ENCODE peak calls at places on chromosomes 5 and 9, in six cellular contexts. G is mesenchymal stem cell, M is IMR-90, E is H9, N is H1, J is trophoblast cell. B is an unnamed sample.

GRCh38 chr9:87327567-87328125 is 170.0 kb upstream of the DAPK1 start:
- DNase-seq in G (no peak), M (no peak), E (no peak), N (no peak), J (peak; percentile 42), B (no peak)

GRCh38 chr9:70881321-70881720 is 240.1 kb downstream of the TRPM3 start:
- DNase-seq in G (no peak), M (no peak), E (no peak), N (no peak), J (no peak), B (no peak)

GRCh38 chr5:73436535-73437125 is 11.9 kb downstream of the FOXD1 start:
- DNase-seq in G (no peak), M (no peak), E (peak; percentile 46), N (peak; percentile 71), J (no peak), B (no peak)

GRCh38 chr5:173534031-173534430 is 82.4 kb downstream of the BOD1 start:
- DNase-seq in G (no peak), M (no peak), E (no peak), N (no peak), J (no peak), B (no peak)

GRCh38 chr5:145347026-145347616 is 488.0 kb downstream of the PRELID2 start:
- DNase-seq in G (peak; percentile 74), M (peak; percentile 72), E (no peak), N (no peak), J (peak; percentile 3), B (peak; percentile 42)

GRCh38 chr9:116094846-116095245 is 58.7 kb upstream of the PAPPA start:
- DNase-seq in G (no peak), M (peak; percentile 67), E (no peak), N (no peak), J (no peak), B (no peak)

GRCh38 chr5:14270212-14270702 is 127.1 kb downstream of the TRIO start:
- DNase-seq in G (peak; percentile 86), M (peak; percentile 64), E (peak; percentile 64), N (no peak), J (no peak), B (peak; percentile 64)

GRCh38 chr5:14440598-14441401 is 140.8 kb upstream of the OTULINL start:
- DNase-seq in G (peak; percentile 84), M (peak; percentile 97), E (no peak), N (no peak), J (no peak), B (peak; percentile 58)

GRCh38 chr5:172054611-172055153 is 48.2 kb upstream of the FBXW11 start:
- DNase-seq in G (no peak), M (no peak), E (no peak), N (no peak), J (no peak), B (no peak)

GRCh38 chr9:69773258-69773657 is 13.4 kb upstream of the PTAR1 start:
- DNase-seq in G (no peak), M (no peak), E (no peak), N (no peak), J (no peak), B (no peak)
- H3K14ac ChIP-seq in G (no peak overlapping the region), M (no peak overlapping the region), E (no peak overlapping the region), N (no peak overlapping the region), J (no peak overlapping the region), B (no peak overlapping the region)

DNA sequence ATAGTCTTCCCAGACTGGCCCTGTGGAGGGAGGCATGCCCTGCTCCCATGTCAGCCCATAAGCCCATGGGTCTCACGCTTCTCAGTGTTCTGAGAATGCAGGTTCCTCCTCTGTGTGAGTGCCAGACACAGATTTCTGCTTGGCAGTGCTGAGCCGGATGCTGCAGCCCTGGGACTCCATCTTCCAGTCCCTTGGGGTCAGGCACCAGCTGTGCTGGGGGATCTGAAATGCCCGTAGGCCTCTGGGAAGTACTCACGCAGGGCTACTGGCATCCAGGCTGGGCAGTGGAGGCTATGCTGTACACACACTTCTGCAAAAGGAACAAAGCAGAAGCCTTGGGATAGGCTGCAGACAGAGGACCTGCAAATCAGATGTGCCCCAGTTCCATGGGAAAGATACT is 1944.6 kb downstream of the EFNA5 start:
- DNase-seq in G (no peak), M (no peak), E (no peak), N (no peak), J (no peak), B (no peak)
- H3K14ac ChIP-seq in G (no peak overlapping the region), M (no peak overlapping the region), E (no peak overlapping the region), N (no peak overlapping the region), J (no peak overlapping the region), B (no peak overlapping the region)

DNA sequence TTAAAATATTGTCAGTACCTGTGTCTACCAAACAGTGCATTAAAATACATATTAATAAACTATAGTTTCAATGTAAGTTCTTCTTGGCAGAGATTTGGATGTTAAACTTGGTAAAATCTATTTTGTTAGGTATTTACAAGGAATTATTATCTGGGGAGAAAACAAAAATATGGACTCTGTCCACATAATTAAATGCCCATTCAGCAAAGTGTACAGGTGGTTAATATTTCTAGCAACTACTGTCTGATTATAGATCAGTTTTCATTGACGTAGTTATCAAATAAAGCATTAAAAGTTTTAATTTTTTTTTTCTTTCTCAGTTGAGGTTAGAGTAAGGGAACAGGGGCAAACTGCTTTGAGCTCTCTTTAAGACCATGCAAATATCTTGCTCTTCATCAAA is 88.9 kb downstream of the NNT start:
- DNase-seq in G (no peak), M (no peak), E (no peak), N (no peak), J (no peak), B (no peak)
- H3K14ac ChIP-seq in G (no peak overlapping the region), M (no peak overlapping the region), E (no peak overlapping the region), N (no peak overlapping the region), J (no peak overlapping the region), B (no peak overlapping the region)

GRCh38 chr9:82677086-82677485 is 385.9 kb downstream of the RASEF start:
- DNase-seq in G (peak; percentile 68), M (no peak), E (no peak), N (no peak), J (peak; percentile 21), B (no peak)

GRCh38 chr9:82673904-82674303 is 389.0 kb downstream of the RASEF start:
- DNase-seq in G (no peak), M (no peak), E (no peak), N (no peak), J (no peak), B (no peak)

GRCh38 chr9:82675605-82676004 is 387.3 kb downstream of the RASEF start:
- DNase-seq in G (no peak), M (no peak), E (no peak), N (no peak), J (no peak), B (no peak)

GRCh38 chr9:82673201-82673600 is 389.7 kb downstream of the RASEF start:
- DNase-seq in G (no peak), M (no peak), E (no peak), N (no peak), J (no peak), B (no peak)

DNA sequence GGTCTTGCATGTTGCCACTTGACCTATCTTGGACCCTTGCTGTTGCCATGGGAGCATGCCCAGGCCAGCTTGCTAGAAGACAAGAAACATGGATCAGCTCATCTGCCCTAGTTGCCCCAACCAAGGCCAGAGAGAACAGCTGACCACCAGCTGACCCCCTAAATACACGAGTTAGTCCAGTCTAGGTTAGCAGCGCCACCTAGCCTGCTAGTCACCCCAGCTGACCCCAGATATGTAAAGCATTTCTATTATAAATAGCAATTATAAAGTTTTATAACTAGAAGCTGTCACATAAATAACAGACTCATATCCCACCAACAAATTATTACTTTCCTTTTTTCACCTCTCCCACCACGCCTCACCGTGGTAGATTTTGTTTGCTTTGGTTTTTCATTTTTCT is 387.8 kb downstream of the RASEF start:
- DNase-seq in G (no peak), M (no peak), E (no peak), N (no peak), J (no peak), B (no peak)
- H3K14ac ChIP-seq in G (no peak overlapping the region), M (no peak overlapping the region), E (no peak overlapping the region), N (no peak overlapping the region), J (no peak overlapping the region), B (no peak overlapping the region)

GRCh38 chr5:127941646-127942045 is 141.9 kb upstream of the SLC12A2 start:
- DNase-seq in G (peak; percentile 26), M (no peak), E (no peak), N (no peak), J (no peak), B (peak; percentile 54)

GRCh38 chr5:127942246-127943060 is 141.1 kb upstream of the SLC12A2 start:
- DNase-seq in G (peak; percentile 24), M (peak; percentile 66), E (no peak), N (no peak), J (no peak), B (no peak)

GRCh38 chr5:127943061-127943371 is 140.6 kb upstream of the SLC12A2 start:
- DNase-seq in G (no peak), M (no peak), E (no peak), N (no peak), J (no peak), B (no peak)

GRCh38 chr5:127938746-127939145 is 144.8 kb upstream of the SLC12A2 start:
- DNase-seq in G (no peak), M (no peak), E (no peak), N (no peak), J (no peak), B (no peak)

GRCh38 chr5:127940854-127941253 is 142.7 kb upstream of the SLC12A2 start:
- DNase-seq in G (no peak), M (no peak), E (no peak), N (no peak), J (no peak), B (no peak)
- H3K14ac ChIP-seq in G (no peak overlapping the region), M (no peak overlapping the region), E (no peak overlapping the region), N (no peak overlapping the region), J (no peak overlapping the region), B (no peak overlapping the region)

DNA sequence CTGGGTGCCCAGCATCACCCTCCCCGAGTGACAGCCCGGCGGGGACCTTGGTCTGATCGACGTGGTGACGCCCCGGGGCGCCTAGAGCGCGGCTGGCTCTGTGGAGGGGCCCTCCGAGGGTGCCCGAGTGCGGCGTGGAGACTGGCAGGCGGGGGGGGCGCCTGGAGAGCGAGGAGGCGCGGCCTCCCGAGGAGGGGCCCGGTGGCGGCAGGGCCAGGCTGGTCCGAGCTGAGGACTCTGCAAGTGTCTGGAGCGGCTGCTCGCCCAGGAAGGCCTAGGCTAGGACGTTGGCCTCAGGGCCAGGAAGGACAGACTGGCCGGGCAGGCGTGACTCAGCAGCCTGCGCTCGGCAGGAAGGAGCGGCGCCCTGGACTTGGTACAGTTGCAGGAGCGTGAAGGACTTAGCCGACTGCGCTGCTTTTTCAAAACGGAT is 1.3 kb downstream of the GADD45G start:
- DNase-seq in G (peak; percentile 85), M (peak; percentile 61), E (peak; percentile 68), N (no peak), J (peak; percentile 94), B (peak; percentile 17)
- H3K14ac ChIP-seq in G (peak overlapping the region; percentile 22), M (no peak overlapping the region), E (peak overlapping the region; percentile 44), N (no peak overlapping the region), J (peak overlapping the region; percentile 87), B (peak overlapping the region; percentile 22)

B was measured in neuronal stem cell.